ENCODE peak calls at places on chromosome X, in four cellular contexts. S, Y, A and T are unnamed samples.

GRCh38 chrX:53686151-53686885 is at the start of gene HUWE1:
- DNase-seq in S (peak; percentile 86), Y (peak; percentile 52), A (peak; percentile 57), T (no peak)

GRCh38 chrX:48196745-48197213 is at the start of gene SSX5:
- DNase-seq in S (peak; percentile 8), A (no peak), Y (no peak), T (no peak)

GRCh38 chrX:66015152-66015827 is 24.6 kb downstream of the VSIG4 start:
- DNase-seq in S (peak; percentile 88), A (no peak), Y (no peak), T (no peak)

GRCh38 chrX:109974906-109975655 is 27.8 kb upstream of the TMEM164 start:
- DNase-seq in A (no peak), Y (no peak), S (peak; percentile 76), T (no peak)

GRCh38 chrX:12949205-12949926 is 25.5 kb upstream of the TMSB4X start:
- DNase-seq in A (no peak), S (no peak), Y (no peak), T (no peak)

GRCh38 chrX:64152857-64153256 is 52.7 kb downstream of the AMER1 start:
- DNase-seq in Y (peak; percentile 30), A (peak; percentile 19), S (no peak), T (no peak)

GRCh38 chrX:21985332-21985777 is 44.8 kb downstream of the SMS start:
- DNase-seq in S (peak; percentile 71), Y (peak; percentile 62), A (peak; percentile 15), T (peak; percentile 26)

GRCh38 chrX:21493226-21493850 is 119.1 kb downstream of the CNKSR2 start:
- DNase-seq in Y (no peak), S (no peak), A (no peak), T (no peak)

GRCh38 chrX:108091878-108092291 is 307 bp downstream of the ATG4A start:
- DNase-seq in S (no peak), A (no peak), Y (no peak), T (peak; percentile 8)

GRCh38 chrX:110133735-110134370 is 130.9 kb downstream of the TMEM164 start:
- DNase-seq in A (no peak), S (no peak), Y (no peak), T (no peak)

GRCh38 chrX:114959729-114960128 is 57.7 kb downstream of the IL13RA2 start:
- DNase-seq in S (peak; percentile 5), Y (no peak), A (no peak), T (no peak)

GRCh38 chrX:69306063-69306404 is 140.8 kb upstream of the PJA1 start:
- DNase-seq in S (no peak), Y (no peak), A (no peak), T (no peak)

GRCh38 chrX:128460835-128461234 is 408.6 kb upstream of the ACTRT1 start:
- DNase-seq in S (no peak), Y (no peak), A (no peak), T (no peak)

GRCh38 chrX:156002517-156002916 is 5.0 kb downstream of the IL9R start:
- DNase-seq in A (no peak), Y (no peak), S (peak; percentile 77), T (no peak)

GRCh38 chrX:1763294-1763693 is 148.4 kb downstream of the ASMT start:
- DNase-seq in Y (no peak), A (no peak), S (no peak), T (no peak)
- TF ChIP-seq MAX in Y (no peak), A (no peak), S (no peak), T (no peak)

DNA sequence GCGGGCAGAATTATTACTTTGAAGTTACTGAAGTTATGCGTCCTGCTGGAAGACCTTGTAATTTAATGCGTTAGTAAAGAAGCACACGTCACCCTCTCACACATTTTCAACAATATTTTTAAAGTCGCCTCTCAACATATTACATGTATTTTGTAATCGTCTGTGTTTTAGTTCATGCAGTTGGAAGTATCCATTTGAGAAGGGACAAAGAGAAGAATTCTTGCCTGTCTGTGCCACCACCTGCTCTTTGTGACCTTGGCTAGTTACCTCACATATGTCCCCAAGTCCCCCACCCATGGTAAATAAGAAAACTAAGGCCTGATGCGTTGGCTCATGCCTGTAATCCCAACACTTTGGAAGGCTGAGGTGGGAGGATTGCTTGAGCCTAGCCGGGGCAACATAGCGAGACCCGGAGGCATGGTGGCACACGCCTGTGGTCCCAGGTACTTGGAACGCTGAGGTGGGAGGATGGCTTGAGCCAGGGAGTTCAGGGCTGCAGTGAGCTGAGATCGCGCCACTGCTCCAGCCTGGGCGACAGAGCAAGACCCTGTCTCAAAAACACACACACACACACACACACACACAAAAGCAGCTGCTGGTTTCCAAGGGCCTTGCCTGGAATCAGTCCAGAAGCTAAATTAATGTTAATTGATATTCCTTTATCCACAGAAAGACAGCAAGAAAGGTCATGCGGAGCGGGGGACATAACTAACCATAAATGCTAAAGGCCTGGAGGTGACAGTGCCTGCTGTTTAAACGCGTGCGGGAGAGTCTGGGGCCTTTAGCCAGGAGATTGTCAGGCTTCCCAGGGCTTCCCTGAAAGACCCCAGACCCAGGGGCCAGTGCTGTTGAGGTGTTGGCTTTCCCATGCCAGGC is 811 bp downstream of the TMEM187 start:
- DNase-seq in S (peak; percentile 27), A (no peak), Y (peak; percentile 40), T (no peak)
- TF ChIP-seq FOSL1 in S (no peak), A (no peak), Y (no peak), T (no peak)

GRCh38 chrX:27444093-27444908 is 18.8 kb downstream of the PPP4R3C start:
- DNase-seq in Y (peak; percentile 14), S (no peak), A (no peak), T (no peak)
- TF ChIP-seq MAX in Y (no peak), S (no peak), A (no peak), T (no peak)

DNA sequence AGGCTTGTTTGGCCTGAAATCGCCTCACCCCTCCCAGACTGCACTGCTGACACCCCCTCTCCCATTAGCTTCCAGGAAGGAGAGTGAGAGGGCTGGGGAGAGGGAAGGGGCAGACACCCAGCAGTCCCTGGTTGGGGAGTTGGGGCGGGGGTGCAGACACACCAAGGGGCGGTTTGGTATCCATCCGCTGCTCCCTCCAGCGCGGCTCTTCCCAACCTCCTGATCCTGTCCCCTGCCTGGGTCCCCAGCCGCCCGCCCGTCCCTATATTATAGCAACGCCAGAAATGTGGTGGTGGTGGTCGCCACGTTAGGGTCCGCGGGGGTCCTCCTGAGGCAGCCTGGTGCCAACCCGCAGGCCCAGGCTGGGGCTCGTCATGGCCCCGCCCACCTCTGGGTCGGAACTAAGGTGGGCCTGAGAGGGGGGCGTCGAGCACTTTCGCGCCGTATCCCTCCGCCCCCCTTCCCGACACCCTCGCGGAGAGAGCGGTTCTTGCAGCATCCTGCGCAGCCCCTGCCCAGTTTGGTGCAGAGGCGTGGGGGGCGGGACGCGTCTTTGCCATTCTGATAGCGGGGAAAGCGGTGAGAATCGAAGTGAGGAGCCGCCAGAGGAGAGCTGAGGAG is 25.1 kb downstream of the GPRASP3 start:
- DNase-seq in A (peak; percentile 44), Y (no peak), S (no peak), T (no peak)
- TF ChIP-seq FOSL1 in A (no peak), Y (no peak), S (no peak), T (no peak)

DNA sequence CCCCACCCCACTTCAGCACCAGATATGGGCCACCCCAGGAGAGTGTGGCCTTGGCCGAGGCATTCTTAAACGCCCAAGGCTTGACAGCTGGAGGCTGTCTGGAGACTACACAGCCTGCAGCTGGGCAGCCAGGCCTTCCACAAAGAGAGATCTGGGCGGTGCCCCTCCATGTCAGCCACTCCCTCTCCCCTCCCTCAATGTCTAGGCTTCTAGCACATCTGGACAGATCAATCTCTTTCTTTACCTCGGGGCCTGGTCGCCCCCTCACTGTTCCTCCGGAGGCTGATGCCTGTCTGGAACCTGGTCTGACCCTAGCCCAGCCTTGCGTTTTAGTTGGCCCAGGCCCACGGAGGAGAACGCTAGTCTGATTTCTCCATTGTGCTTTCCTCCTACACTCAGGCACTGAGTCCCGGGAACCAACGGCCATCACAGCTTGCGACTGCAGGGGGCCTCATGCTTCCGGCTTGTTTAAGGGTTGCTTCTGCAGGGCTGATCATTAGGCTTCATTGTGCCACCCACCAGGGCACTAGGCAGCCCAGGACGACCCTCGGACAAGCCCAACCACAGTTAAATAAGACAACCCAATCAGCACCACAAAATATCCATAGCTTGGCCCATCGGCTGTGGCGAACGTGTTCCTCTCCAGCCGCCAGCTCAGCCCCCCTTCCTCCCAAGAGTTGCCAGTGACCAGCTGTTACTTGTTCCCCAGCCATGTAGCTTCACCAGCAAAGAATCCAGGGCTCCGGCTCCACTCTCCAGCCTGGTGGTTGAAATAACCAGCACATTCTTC is 200.6 kb downstream of the BCOR start:
- DNase-seq in A (no peak), S (no peak), Y (peak; percentile 24), T (no peak)
- TF ChIP-seq MAX in A (no peak), S (no peak), Y (no peak), T (no peak)

DNA sequence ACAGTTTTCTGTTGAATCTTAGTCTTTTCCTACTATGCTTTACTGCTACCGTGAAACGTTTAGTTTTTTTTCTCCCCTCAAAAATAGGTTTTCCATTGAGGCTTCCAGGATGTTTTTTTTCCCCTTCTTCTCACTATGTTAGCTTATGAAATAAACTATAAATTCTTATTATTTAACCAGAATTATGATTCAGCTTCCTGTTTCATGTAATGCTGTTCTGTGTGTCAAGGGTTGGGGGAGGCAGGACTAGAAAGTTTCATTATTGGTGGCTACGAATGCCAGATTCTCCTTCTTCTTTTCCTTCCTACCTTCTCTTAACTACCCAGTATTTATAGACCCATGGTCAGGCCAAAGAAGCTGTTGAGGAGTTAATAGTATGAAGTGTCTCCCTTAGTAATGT is 11.8 kb downstream of the CLCN5 start:
- DNase-seq in S (no peak), Y (no peak), A (no peak), T (no peak)
- TF ChIP-seq FOSL1 in S (no peak), Y (no peak), A (no peak), T (no peak)